ENCODE peak calls at places on chromosomes 5 and 9, in eight cellular contexts. F is tibial nerve, D is left ventricle myocardium inferior, Y is neural progenitor cell, U is SJSA1, C is heart right ventricle, J is mesendoderm, P is cardiac muscle cell. L is an unnamed sample.

GRCh38 chr9:93080406-93080805 is 15.6 kb upstream of the CARD19 start:
- DNase-seq in F (no peak), D (no peak), Y (peak; percentile 0), U (no peak), C (no peak), J (no peak), P (no peak), L (no peak)

GRCh38 chr5:27130587-27130986 is 92.2 kb upstream of the CDH9 start:
- DNase-seq in F (no peak), D (no peak), Y (no peak), U (no peak), C (no peak), J (no peak), P (peak; percentile 13), L (no peak)

GRCh38 chr5:144361406-144361805 is 190.7 kb downstream of the KCTD16 start:
- DNase-seq in F (no peak), D (no peak), Y (no peak), U (no peak), C (no peak), J (no peak), P (no peak), L (no peak)

GRCh38 chr5:102048940-102049339 is 247.1 kb downstream of the SLCO4C1 start:
- DNase-seq in F (no peak), D (no peak), Y (no peak), U (no peak), C (no peak), J (peak; percentile 7), P (no peak), L (no peak)

GRCh38 chr5:176629853-176630680 is at the start of the genes EIF4E1B and SNCB:
- DNase-seq in F (no peak), D (no peak), Y (peak; percentile 87), U (no peak), C (peak; percentile 29), J (peak; percentile 70), P (peak; percentile 53), L (no peak)

GRCh38 chr5:17079562-17079961 is 137.9 kb upstream of the BASP1 start:
- DNase-seq in F (no peak), D (no peak), Y (no peak), U (no peak), C (peak; percentile 72), J (no peak), P (peak; percentile 66), L (no peak)

GRCh38 chr5:71790433-71790832 is 71.4 kb downstream of the CARTPT start:
- DNase-seq in F (no peak), D (no peak), Y (peak; percentile 57), U (no peak), C (no peak), J (no peak), P (no peak), L (no peak)

GRCh38 chr5:154276932-154277331 is 86.4 kb downstream of the GALNT10 start:
- DNase-seq in F (peak; percentile 46), D (peak; percentile 65), Y (no peak), U (peak; percentile 72), C (peak; percentile 48), J (no peak), P (peak; percentile 96), L (peak; percentile 38)

GRCh38 chr9:113993838-113994540 is 84.1 kb downstream of the AMBP start:
- DNase-seq in F (peak; percentile 28), D (peak; percentile 87), Y (no peak), U (no peak), C (peak; percentile 89), J (no peak), P (peak; percentile 89), L (peak; percentile 86)

GRCh38 chr5:131280417-131280816 is 16.6 kb downstream of the CDC42SE2 start:
- DNase-seq in F (no peak), D (no peak), Y (no peak), U (no peak), C (no peak), J (no peak), P (peak; percentile 53), L (no peak)

GRCh38 chr9:135320331-135320730 is 159.3 kb upstream of the PPP1R26 start:
- DNase-seq in F (no peak), D (no peak), Y (no peak), U (no peak), C (no peak), J (no peak), P (no peak), L (no peak)
- H3K4me3 ChIP-seq in F (no peak overlapping the region), D (no peak overlapping the region), Y (no peak overlapping the region), U (no peak overlapping the region), C (no peak overlapping the region), J (no peak overlapping the region), P (no peak overlapping the region), L (no peak overlapping the region)

DNA sequence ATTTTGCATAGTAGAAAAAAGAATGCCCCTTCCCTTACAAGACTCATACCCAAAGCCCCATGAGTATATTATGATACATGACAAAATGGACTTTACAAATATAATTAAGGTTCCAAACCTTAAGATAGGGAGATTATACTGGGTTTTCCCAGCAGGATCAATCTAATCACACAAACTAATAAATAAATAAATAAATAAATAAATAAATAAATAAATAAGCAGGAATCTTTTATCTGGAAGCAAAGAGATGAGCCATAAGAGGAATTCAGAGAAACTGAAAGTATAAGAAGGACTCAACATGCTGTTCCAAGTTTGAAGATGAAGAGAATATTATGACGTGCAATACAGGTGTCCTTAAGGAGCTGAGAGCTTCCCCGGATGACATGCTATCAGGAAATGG is 1174.5 kb downstream of the DTWD2 start:
- DNase-seq in F (no peak), D (no peak), Y (no peak), U (no peak), C (no peak), J (no peak), P (no peak), L (no peak)
- H3K4me1 ChIP-seq in F (no peaks in the 10 kb centered on the region), D (no peaks in the 10 kb centered on the region), Y (no peaks in the 10 kb centered on the region), U (no peaks in the 10 kb centered on the region), C (no peaks in the 10 kb centered on the region), J (no peaks in the 10 kb centered on the region), P (peaks cover 10% of the 10 kb centered on the region), L (no peaks in the 10 kb centered on the region)

GRCh38 chr9:117546894-117547293 is 132.0 kb upstream of the ASTN2 start:
- DNase-seq in F (no peak), D (no peak), Y (no peak), U (no peak), C (peak; percentile 28), J (peak; percentile 21), P (no peak), L (no peak)
- H3K4me3 ChIP-seq in F (no peak overlapping the region), D (peak overlapping the region; percentile 27), Y (peak overlapping the region; percentile 26), U (no peak overlapping the region), C (no peak overlapping the region), J (no peak overlapping the region), P (no peak overlapping the region), L (no peak overlapping the region)

GRCh38 chr5:173242675-173243085 is 7.7 kb upstream of the NKX2-5 start:
- DNase-seq in F (no peak), D (peak; percentile 44), Y (peak; percentile 75), U (no peak), C (no peak), J (peak; percentile 76), P (no peak), L (no peak)

GRCh38 chr5:173243215-173243614 is 8.2 kb upstream of the NKX2-5 start:
- DNase-seq in F (no peak), D (no peak), Y (no peak), U (no peak), C (no peak), J (no peak), P (no peak), L (no peak)

GRCh38 chr5:173243808-173244305 is 8.9 kb upstream of the NKX2-5 start:
- DNase-seq in F (no peak), D (no peak), Y (peak; percentile 60), U (no peak), C (no peak), J (peak; percentile 76), P (no peak), L (no peak)

GRCh38 chr5:173240091-173241050 is 5.4 kb upstream of the NKX2-5 start:
- DNase-seq in F (no peak), D (no peak), Y (peak; percentile 59), U (no peak), C (peak; percentile 66), J (peak; percentile 60), P (no peak), L (no peak)

DNA sequence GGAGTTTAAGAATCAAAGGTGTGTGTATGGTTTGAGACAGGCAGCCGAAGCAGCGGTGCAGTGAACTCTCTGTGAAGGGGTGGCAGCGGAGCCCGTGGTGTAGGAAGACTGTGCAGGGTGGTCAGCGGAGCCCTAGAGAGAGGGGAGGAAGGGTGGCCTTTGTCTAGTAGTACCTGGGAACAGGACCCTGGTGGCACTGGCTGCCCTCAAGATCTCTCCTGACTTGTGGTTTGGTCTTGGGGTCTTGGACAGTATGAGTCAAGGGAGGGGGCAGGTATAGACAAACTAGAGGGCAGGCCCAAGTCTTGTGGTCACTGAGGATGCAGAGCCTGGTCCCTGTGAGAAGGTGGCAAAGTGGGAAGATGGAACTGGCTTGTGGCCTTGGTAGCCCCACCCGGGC is 7.1 kb upstream of the NKX2-5 start:
- DNase-seq in F (no peak), D (no peak), Y (peak; percentile 21), U (no peak), C (no peak), J (peak; percentile 3), P (no peak), L (no peak)
- H3K4me1 ChIP-seq in F (peaks cover 38% of the 10 kb centered on the region), D (peaks cover 70% of the 10 kb centered on the region), Y (peaks cover 35% of the 10 kb centered on the region), U (no peaks in the 10 kb centered on the region), C (peaks cover 51% of the 10 kb centered on the region), J (peaks cover 19% of the 10 kb centered on the region), P (peaks cover 11% of the 10 kb centered on the region), L (no peaks in the 10 kb centered on the region)

GRCh38 chr5:60685028-60685427 is 14.9 kb downstream of the DEPDC1B start:
- DNase-seq in F (no peak), D (no peak), Y (no peak), U (no peak), C (no peak), J (no peak), P (no peak), L (no peak)
- H3K4me3 ChIP-seq in F (no peak overlapping the region), D (no peak overlapping the region), Y (no peak overlapping the region), U (no peak overlapping the region), C (no peak overlapping the region), J (no peak overlapping the region), P (no peak overlapping the region), L (no peak overlapping the region)

GRCh38 chr5:157166494-157167218 is 592 bp upstream of the GARIN3 start:
- DNase-seq in F (no peak), D (no peak), Y (no peak), U (no peak), C (no peak), J (no peak), P (no peak), L (no peak)

GRCh38 chr5:157166164-157166493 is at the start of gene GARIN3:
- DNase-seq in F (no peak), D (no peak), Y (no peak), U (no peak), C (no peak), J (no peak), P (no peak), L (no peak)

GRCh38 chr5:157165668-157166067 is 396 bp downstream of the GARIN3 start:
- DNase-seq in F (no peak), D (no peak), Y (no peak), U (no peak), C (no peak), J (no peak), P (no peak), L (no peak)

GRCh38 chr5:157167219-157167621 is 1.2 kb upstream of the GARIN3 start:
- DNase-seq in F (no peak), D (no peak), Y (peak; percentile 28), U (no peak), C (no peak), J (peak; percentile 47), P (peak; percentile 5), L (no peak)

DNA sequence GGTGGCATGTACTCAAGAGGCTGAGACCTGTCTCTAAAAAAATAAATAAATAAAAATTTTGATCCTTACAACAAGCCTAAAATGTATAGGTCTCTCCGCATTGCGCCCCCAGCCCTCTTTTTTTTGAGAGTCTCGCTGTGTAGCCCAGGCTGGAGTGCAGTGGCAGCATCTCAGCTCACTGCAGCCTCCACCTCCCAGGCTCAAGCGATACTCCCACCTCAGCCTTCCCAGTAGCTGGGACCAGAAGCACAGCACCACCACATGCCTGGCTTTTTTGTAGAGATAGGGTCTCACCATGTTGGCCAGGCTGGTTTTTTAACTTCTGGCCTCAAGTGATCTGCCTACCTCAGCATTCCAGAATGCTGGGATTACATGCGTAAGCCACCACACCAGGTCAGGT is 2.2 kb upstream of the GARIN3 start:
- DNase-seq in F (no peak), D (no peak), Y (no peak), U (no peak), C (no peak), J (no peak), P (no peak), L (no peak)
- H3K4me1 ChIP-seq in F (no peaks in the 10 kb centered on the region), D (no peaks in the 10 kb centered on the region), Y (no peaks in the 10 kb centered on the region), U (peaks cover 5% of the 10 kb centered on the region), C (no peaks in the 10 kb centered on the region), J (no peaks in the 10 kb centered on the region), P (no peaks in the 10 kb centered on the region), L (no peaks in the 10 kb centered on the region)